ENCODE peak calls at places on chromosome 7, in five cellular contexts. D, A, R, U and Y are unnamed samples.

GRCh38 chr7:12759112-12759511 is 71.7 kb downstream of the ARL4A start:
- DNase-seq in D (no peak), A (no peak), R (no peak), U (no peak), Y (no peak)

GRCh38 chr7:34675749-34676374 is 17.8 kb downstream of the NPSR1 start:
- DNase-seq in D (no peak), A (no peak), R (no peak), U (peak), Y (peak)

GRCh38 chr7:132226046-132226590 is 350.2 kb downstream of the PLXNA4 start:
- DNase-seq in D (no peak), A (no peak), R (no peak), U (no peak), Y (no peak)

GRCh38 chr7:19117081-19117869 is at the start of gene TWIST1:
- DNase-seq in D (peak), A (peak), R (peak), U (no peak), Y (peak)

GRCh38 chr7:55365103-55365679 is at the start of gene LANCL2:
- DNase-seq in D (no peak), A (no peak), R (no peak), U (no peak), Y (no peak)

GRCh38 chr7:102306916-102307677 is 20.4 kb downstream of the SH2B2 start:
- DNase-seq in D (peak), A (no peak), R (peak), U (peak), Y (peak)

GRCh38 chr7:151120896-151121295 is 34.6 kb downstream of the AGAP3 start:
- DNase-seq in D (no peak), A (no peak), R (no peak), U (no peak), Y (no peak)

GRCh38 chr7:153859239-153859638 is 193.0 kb upstream of the DPP6 start:
- DNase-seq in D (no peak), A (no peak), R (no peak), U (no peak), Y (no peak)

GRCh38 chr7:3931843-3932242 is 630.8 kb downstream of the SDK1 start:
- DNase-seq in D (no peak), A (no peak), R (no peak), U (no peak), Y (no peak)
- TF ChIP-seq CTCF in D (no peak), A (no peak), R (no peak), U (no peak), Y (no peak)

GRCh38 chr7:149209518-149210269 is 14.3 kb downstream of the ZNF282 start:
- DNase-seq in D (no peak), A (no peak), R (no peak), U (peak), Y (peak)
- TF ChIP-seq CTCF in D (peak), A (no peak), R (peak), U (peak), Y (peak)

DNA sequence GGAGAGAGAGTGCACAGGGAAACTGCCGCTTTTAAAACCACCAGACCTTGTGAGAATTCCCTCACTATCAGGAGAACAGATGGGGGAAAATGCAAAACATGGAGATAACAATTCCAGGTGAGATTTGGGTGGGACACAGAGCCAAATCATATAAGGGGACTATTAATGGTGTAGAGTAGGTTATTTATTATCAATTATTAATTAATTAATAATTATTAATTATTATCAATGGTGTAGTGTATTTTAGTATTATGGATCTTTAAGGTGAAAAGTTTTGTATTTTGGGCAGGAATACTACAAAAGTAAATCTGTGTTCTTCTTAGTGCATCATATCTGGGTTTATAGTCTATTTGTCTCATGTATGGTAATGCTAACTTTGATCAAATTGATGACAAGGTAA is 377.7 kb upstream of the KCND2 start:
- DNase-seq in D (no peak), A (no peak), R (no peak), U (no peak), Y (no peak)
- TF ChIP-seq CTCF in D (no peak), A (no peak), R (no peak), U (no peak), Y (no peak)

DNA sequence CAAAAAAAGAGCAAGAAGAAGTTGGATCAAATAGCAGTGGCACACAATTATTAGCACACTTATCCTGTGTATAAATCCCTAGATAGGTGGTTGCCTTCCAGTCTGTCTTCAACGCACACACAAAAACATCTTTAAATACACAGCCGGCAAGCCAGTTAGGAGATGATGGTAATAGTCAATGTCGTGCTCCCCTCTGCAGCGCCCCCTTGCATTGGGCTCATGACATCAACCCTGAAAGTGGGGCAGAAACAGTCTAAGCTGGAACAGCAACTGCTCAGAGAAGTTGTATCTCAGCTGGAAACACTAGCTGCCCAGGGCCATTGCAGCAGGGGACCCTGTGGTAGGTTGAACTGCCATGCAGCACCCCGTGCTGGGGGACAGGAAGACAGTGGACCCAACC is 179.5 kb upstream of the YAE1 start:
- DNase-seq in D (no peak), A (no peak), R (no peak), U (no peak), Y (no peak)
- TF ChIP-seq CTCF in D (no peak), A (no peak), R (no peak), U (no peak), Y (no peak)

GRCh38 chr7:630539-630938 is 96.0 kb upstream of the DNAAF5 start:
- DNase-seq in D (no peak), A (peak), R (no peak), U (no peak), Y (no peak)
- TF ChIP-seq CTCF in D (no peak), A (no peak), R (no peak), U (no peak), Y (no peak)

GRCh38 chr7:123060446-123060845 is 64.9 kb upstream of the TAS2R16 start:
- DNase-seq in D (no peak), A (no peak), R (no peak), U (no peak), Y (no peak)

GRCh38 chr7:123057926-123058325 is 62.4 kb upstream of the TAS2R16 start:
- DNase-seq in D (no peak), A (no peak), R (no peak), U (no peak), Y (no peak)

GRCh38 chr7:123051916-123052315 is 56.4 kb upstream of the TAS2R16 start:
- DNase-seq in D (no peak), A (no peak), R (no peak), U (no peak), Y (no peak)

DNA sequence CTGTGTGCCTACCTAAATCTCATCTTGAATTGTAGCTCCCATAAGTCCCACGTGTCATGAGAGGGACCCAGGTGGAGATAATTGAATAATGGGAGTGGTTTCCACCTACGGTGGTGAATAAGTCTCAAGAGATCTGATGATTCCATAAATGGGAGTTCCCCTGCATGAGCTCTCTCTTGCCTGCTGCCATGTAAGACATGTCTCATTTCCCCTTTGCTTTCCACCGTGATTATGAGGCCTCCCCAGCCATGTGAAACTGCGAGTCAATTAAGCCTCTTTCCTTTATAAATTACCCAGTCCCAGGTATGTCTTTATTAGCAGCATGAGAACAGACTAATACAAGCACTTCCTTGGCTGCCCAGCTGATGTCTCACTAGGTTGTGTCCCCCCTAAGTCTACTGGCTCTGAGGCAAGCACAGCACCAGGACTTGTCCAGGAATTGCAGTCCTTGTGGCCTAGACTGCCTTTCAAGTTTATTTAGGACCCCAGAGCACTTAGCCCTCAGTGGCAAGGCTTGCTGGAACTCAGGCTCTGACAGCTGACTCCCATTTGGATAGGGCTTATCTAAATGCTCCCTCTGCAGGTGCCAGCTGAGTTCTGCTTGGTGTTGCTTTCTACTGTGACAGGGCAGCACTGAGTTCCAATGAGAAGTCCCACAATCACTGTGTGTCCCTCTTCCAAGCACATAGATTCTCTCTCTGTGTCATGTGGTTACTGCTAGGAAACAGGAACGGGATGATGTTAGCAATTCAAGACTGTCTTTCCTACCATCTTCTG is 59.0 kb upstream of the TAS2R16 start:
- DNase-seq in D (no peak), A (no peak), R (no peak), U (peak), Y (no peak)
- TF ChIP-seq CTCF in D (peak), A (no peak), R (no peak), U (no peak), Y (no peak)